ENCODE peak calls at places on chromosomes 4 and X, in eight cellular contexts. B is SK-N-MC; U is neural progenitor cell; W is esophagus squamous epithelium; Z is CD4-positive, CD25-positive, alpha-beta regulatory T cell; Y is A549; D is transverse colon; X is tibial artery. T is an unnamed sample.

GRCh38 chr4:10223782-10224181 is 107.2 kb upstream of the WDR1 start:
- DNase-seq in B (no peak), U (no peak), W (no peak), Z (no peak), Y (no peak), D (no peak), X (no peak), T (no peak)

GRCh38 chr4:12852338-12853307 is 631.5 kb downstream of the RAB28 start:
- DNase-seq in B (peak; percentile 45), U (peak; percentile 73), W (no peak), Z (no peak), Y (peak; percentile 61), D (no peak), X (no peak), T (no peak)

GRCh38 chr4:101018836-101019235 is 328.5 kb downstream of the PPP3CA start:
- DNase-seq in B (no peak), U (no peak), W (no peak), Z (no peak), Y (no peak), D (peak; percentile 30), X (no peak), T (no peak)

GRCh38 chrX:148382983-148383382 is 117.4 kb upstream of the AFF2 start:
- DNase-seq in B (no peak), U (peak; percentile 13), W (no peak), Z (no peak), Y (no peak), D (no peak), X (no peak), T (no peak)

GRCh38 chr4:73508651-73509050 is 27.1 kb downstream of the AFM start:
- DNase-seq in B (no peak), U (no peak), W (no peak), Z (no peak), Y (no peak), D (peak; percentile 50), X (no peak), T (no peak)

GRCh38 chr4:150948069-150948468 is 67.0 kb downstream of the LRBA start:
- DNase-seq in B (no peak), U (no peak), W (no peak), Z (no peak), Y (no peak), D (no peak), X (no peak), T (no peak)

GRCh38 chrX:74779175-74779574 is 146.1 kb downstream of the NEXMIF start:
- DNase-seq in B (no peak), U (no peak), W (no peak), Z (no peak), Y (no peak), D (no peak), X (no peak), T (no peak)

GRCh38 chrX:17655232-17656034 is 81.9 kb upstream of the SCML1 start:
- DNase-seq in B (no peak), U (peak; percentile 52), W (no peak), Z (no peak), Y (no peak), D (no peak), X (no peak), T (no peak)

GRCh38 chr4:70927502-70928139 is 25.5 kb downstream of the MOB1B start:
- DNase-seq in B (no peak), U (no peak), W (no peak), Z (no peak), Y (no peak), D (no peak), X (no peak), T (no peak)

GRCh38 chr4:87230806-87231205 is 10.4 kb upstream of the KLHL8 start:
- DNase-seq in B (no peak), U (no peak), W (no peak), Z (no peak), Y (no peak), D (no peak), X (no peak), T (no peak)

GRCh38 chr4:40811886-40812857 is 62.4 kb downstream of the NSUN7 start:
- DNase-seq in B (no peak), U (no peak), W (no peak), Z (no peak), Y (no peak), D (no peak), X (no peak), T (no peak)

GRCh38 chrX:103831342-103831802 is 685 bp downstream of the RAB9B start:
- DNase-seq in B (no peak), U (peak; percentile 90), W (no peak), Z (peak; percentile 25), Y (peak; percentile 48), D (no peak), X (no peak), T (no peak)

GRCh38 chr4:185115827-185116232 is 27.2 kb upstream of the SLC25A4 start:
- DNase-seq in B (peak; percentile 34), U (peak; percentile 56), W (no peak), Z (no peak), Y (peak; percentile 11), D (peak; percentile 24), X (peak; percentile 67), T (no peak)

GRCh38 chr4:52081216-52081615 is 30.1 kb downstream of the SPATA18 start:
- DNase-seq in B (no peak), U (no peak), W (no peak), Z (no peak), Y (no peak), D (no peak), X (no peak), T (no peak)

GRCh38 chrX:54171527-54171926 is 11.5 kb downstream of the FAM120C start:
- DNase-seq in B (no peak), U (no peak), W (no peak), Z (no peak), Y (no peak), D (no peak), X (no peak), T (no peak)

GRCh38 chr4:15427715-15428114 is at the start of gene C1QTNF7:
- DNase-seq in B (no peak), U (no peak), W (no peak), Z (no peak), Y (no peak), D (no peak), X (no peak), T (no peak)

GRCh38 chr4:15425520-15425919 is 2.3 kb upstream of the C1QTNF7 start:
- DNase-seq in B (no peak), U (no peak), W (no peak), Z (no peak), Y (no peak), D (no peak), X (no peak), T (no peak)

GRCh38 chr4:15428611-15429010 is 778 bp downstream of the C1QTNF7 start:
- DNase-seq in B (no peak), U (no peak), W (no peak), Z (no peak), Y (no peak), D (peak; percentile 10), X (peak; percentile 78), T (no peak)

GRCh38 chr4:15423285-15423711 is 4.5 kb upstream of the C1QTNF7 start:
- DNase-seq in B (no peak), U (no peak), W (no peak), Z (no peak), Y (no peak), D (no peak), X (no peak), T (no peak)

GRCh38 chr4:15427126-15427525 is 707 bp upstream of the C1QTNF7 start:
- DNase-seq in B (no peak), U (no peak), W (no peak), Z (no peak), Y (no peak), D (no peak), X (no peak), T (no peak)
- H3K27ac ChIP-seq in B (no peak overlapping the region), U (no peak overlapping the region), W (peak overlapping the region; percentile 46), Z (no peak overlapping the region), Y (no peak overlapping the region), D (peak overlapping the region; percentile 79), X (peak overlapping the region; percentile 73), T (no peak overlapping the region)

GRCh38 chrX:68833448-68833805 is 4.6 kb downstream of the EFNB1 start:
- DNase-seq in B (no peak), U (no peak), W (no peak), Z (no peak), Y (no peak), D (no peak), X (no peak), T (no peak)
- H3K27ac ChIP-seq in B (no peak overlapping the region), U (no peak overlapping the region), W (peak overlapping the region; percentile 92), Z (no peak overlapping the region), Y (no peak overlapping the region), D (peak overlapping the region; percentile 88), X (no peak overlapping the region), T (no peak overlapping the region)

DNA sequence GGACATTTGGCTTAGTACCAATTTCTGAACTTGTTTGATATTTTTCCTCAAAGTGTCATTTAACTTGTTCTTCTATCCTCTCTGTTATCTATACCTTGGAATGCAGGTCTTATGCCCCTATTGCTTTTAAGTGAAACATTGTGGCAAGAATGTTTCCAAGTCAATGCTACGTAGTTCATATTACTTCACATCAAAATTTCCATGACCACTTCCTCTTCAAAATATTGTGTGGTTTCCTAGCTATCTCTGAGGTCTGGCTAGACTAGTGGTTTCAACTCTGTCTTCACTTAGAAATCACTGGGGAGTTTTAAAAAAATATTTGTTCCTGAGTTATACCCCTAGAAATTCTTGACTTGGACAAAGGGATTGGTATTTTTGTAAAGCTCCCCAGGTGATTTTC is 20.2 kb upstream of the RASGEF1B start:
- DNase-seq in B (no peak), U (no peak), W (no peak), Z (no peak), Y (no peak), D (no peak), X (no peak), T (no peak)
- H3K27ac ChIP-seq in B (no peak overlapping the region), U (no peak overlapping the region), W (peak overlapping the region; percentile 72), Z (peak overlapping the region; percentile 73), Y (no peak overlapping the region), D (peak overlapping the region; percentile 19), X (no peak overlapping the region), T (no peak overlapping the region)

GRCh38 chrX:78066110-78066509 is 37.9 kb upstream of the PGK1 start:
- DNase-seq in B (no peak), U (no peak), W (no peak), Z (no peak), Y (no peak), D (no peak), X (no peak), T (no peak)
- H3K27ac ChIP-seq in B (no peak overlapping the region), U (no peak overlapping the region), W (no peak overlapping the region), Z (no peak overlapping the region), Y (peak overlapping the region; percentile 73), D (no peak overlapping the region), X (peak overlapping the region; percentile 71), T (no peak overlapping the region)